ENCODE peak calls at places on chromosome 14, in four cellular contexts. V is neural progenitor cell, S is stomach, K is neuronal stem cell. D is an unnamed sample.

GRCh38 chr14:71328183-71328582 is 420.9 kb downstream of the PCNX1 start:
- DNase-seq in V (no peak), S (no peak), K (no peak), D (no peak)

GRCh38 chr14:106844608-106845285 is 1318.4 kb downstream of the TMEM121 start:
- DNase-seq in V (no peak), S (peak; percentile 64), K (no peak), D (peak; percentile 11)

GRCh38 chr14:91116913-91117588 is 3.2 kb downstream of the DGLUCY start:
- DNase-seq in V (no peak), S (no peak), K (no peak), D (no peak)

GRCh38 chr14:36863271-36863670 is 201.6 kb downstream of the PAX9 start:
- DNase-seq in V (no peak), S (no peak), K (no peak), D (no peak)

GRCh38 chr14:20732950-20733650 is 12.6 kb upstream of the EDDM3A start:
- DNase-seq in V (no peak), S (no peak), K (no peak), D (no peak)

GRCh38 chr14:76977793-76978730 is 50.4 kb downstream of the IRF2BPL start:
- DNase-seq in V (no peak), S (peak; percentile 41), K (no peak), D (peak; percentile 77)

GRCh38 chr14:28382460-28383220 is 383.9 kb upstream of the FOXG1 start:
- DNase-seq in V (no peak), S (no peak), K (no peak), D (no peak)

GRCh38 chr14:91405241-91405721 is 12.3 kb downstream of the CCDC88C start:
- DNase-seq in V (no peak), S (no peak), K (no peak), D (no peak)

GRCh38 chr14:77306406-77307098 is 14.1 kb downstream of the POMT2 start:
- DNase-seq in V (peak; percentile 34), S (no peak), K (no peak), D (no peak)

GRCh38 chr14:104087981-104088850 is 2.7 kb downstream of the ASPG start:
- DNase-seq in V (no peak), S (peak; percentile 61), K (no peak), D (no peak)

GRCh38 chr14:81562818-81563217 is 29.2 kb upstream of the SEL1L start:
- DNase-seq in V (no peak), S (no peak), K (no peak), D (no peak)

GRCh38 chr14:49857427-49858003 is 4.9 kb upstream of the NEMF start:
- DNase-seq in V (no peak), S (no peak), K (no peak), D (no peak)

GRCh38 chr14:91901449-91902250 is 34.3 kb upstream of the TC2N start:
- DNase-seq in V (no peak), S (peak; percentile 49), K (no peak), D (no peak)

GRCh38 chr14:55436530-55436929 is 3.9 kb downstream of the TBPL2 start:
- DNase-seq in V (no peak), S (no peak), K (no peak), D (no peak)

GRCh38 chr14:98160901-98161300 is 1111.1 kb downstream of the BCL11B start:
- DNase-seq in V (no peak), S (no peak), K (no peak), D (no peak)

GRCh38 chr14:64218344-64219240 is 75.6 kb downstream of the ESR2 start:
- DNase-seq in V (no peak), S (peak; percentile 78), K (no peak), D (no peak)

GRCh38 chr14:86654558-86655184 is 1124.7 kb downstream of the FLRT2 start:
- DNase-seq in V (peak; percentile 81), S (peak; percentile 80), K (peak; percentile 51), D (peak; percentile 54)

GRCh38 chr14:103401223-103402214 is 16.3 kb downstream of the MARK3 start:
- DNase-seq in V (peak; percentile 32), S (no peak), K (no peak), D (no peak)

GRCh38 chr14:61530296-61530695 is 165.0 kb upstream of the HIF1A start:
- DNase-seq in V (no peak), S (no peak), K (no peak), D (no peak)

GRCh38 chr14:61531741-61532505 is 163.4 kb upstream of the HIF1A start:
- DNase-seq in V (no peak), S (peak; percentile 57), K (no peak), D (no peak)

GRCh38 chr14:61532818-61533217 is 162.5 kb upstream of the HIF1A start:
- DNase-seq in V (no peak), S (no peak), K (no peak), D (no peak)

GRCh38 chr14:61528591-61529021 is 166.7 kb upstream of the HIF1A start:
- DNase-seq in V (no peak), S (no peak), K (no peak), D (no peak)

GRCh38 chr14:61530896-61531295 is 164.4 kb upstream of the HIF1A start:
- DNase-seq in V (no peak), S (peak; percentile 54), K (no peak), D (no peak)
- H3K4me1 ChIP-seq in V (no peaks in the 10 kb centered on the region), S (peaks cover 49% of the 10 kb centered on the region), K (peaks cover 5% of the 10 kb centered on the region), D (peaks cover 23% of the 10 kb centered on the region)

DNA sequence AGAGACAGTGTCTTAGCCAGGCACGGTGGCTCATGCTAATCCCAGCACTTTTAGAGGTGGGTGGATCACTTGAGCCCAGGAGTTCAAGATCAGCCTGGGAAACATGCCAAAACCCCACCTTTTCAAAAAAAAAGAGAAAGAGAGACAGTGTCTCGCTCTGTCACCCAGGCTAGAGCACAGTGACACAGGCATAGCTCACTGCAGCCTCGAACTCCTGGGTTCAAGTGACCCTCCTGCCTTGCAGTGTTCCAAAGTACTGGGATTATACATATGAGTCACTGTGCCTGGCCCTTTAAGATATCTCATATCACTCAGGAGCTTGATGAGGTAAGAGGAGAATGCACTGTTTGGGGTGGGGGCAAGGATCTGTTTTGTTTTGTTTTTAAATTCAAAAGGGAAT is 48.1 kb upstream of the LTBP2 start:
- DNase-seq in V (no peak), S (no peak), K (no peak), D (peak; percentile 23)
- H3K36me3 ChIP-seq in V (no peaks in the 10 kb centered on the region), S (peaks cover 44% of the 10 kb centered on the region), K (peaks cover 77% of the 10 kb centered on the region), D (peaks cover 27% of the 10 kb centered on the region)

GRCh38 chr14:75440733-75441474 is 13.1 kb downstream of the JDP2 start:
- DNase-seq in V (no peak), S (peak; percentile 53), K (no peak), D (peak; percentile 69)
- H3K4me1 ChIP-seq in V (peaks cover 6% of the 10 kb centered on the region), S (peaks cover 56% of the 10 kb centered on the region), K (peaks cover 4% of the 10 kb centered on the region), D (peaks cover 39% of the 10 kb centered on the region)

GRCh38 chr14:88030892-88031291 is 26.0 kb downstream of the GPR65 start:
- DNase-seq in V (no peak), S (no peak), K (no peak), D (no peak)
- H3K36me3 ChIP-seq in V (no peaks in the 10 kb centered on the region), S (no peaks in the 10 kb centered on the region), K (no peaks in the 10 kb centered on the region), D (no peaks in the 10 kb centered on the region)

DNA sequence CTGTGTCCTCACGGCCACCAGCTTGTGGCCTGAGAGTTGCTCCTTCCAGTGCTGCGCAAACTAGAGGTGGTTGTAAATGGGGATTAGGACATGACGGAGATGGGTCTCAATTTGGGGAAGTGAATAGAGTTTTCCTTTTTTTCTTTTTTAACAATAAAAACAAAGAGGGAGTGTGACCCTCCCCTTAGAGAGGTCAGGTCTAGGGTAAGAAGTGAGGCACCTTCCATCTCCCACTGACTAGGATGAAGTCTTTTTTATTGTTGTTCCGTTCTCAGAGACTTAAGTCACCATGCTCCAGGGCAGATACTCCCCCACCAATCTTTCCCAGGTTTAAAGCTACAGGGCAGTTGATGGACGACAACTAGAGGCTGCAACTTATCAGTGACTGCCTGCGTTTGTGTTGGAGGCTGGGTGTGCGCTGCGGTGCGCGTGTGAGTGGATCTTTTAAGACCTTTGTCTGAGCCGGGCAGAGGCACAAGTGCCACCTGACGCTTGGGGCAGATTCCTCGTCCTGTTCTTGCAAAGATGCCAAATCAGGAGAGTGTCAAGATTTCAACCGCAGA is 2.1 kb upstream of the GSC start:
- DNase-seq in V (peak; percentile 56), S (no peak), K (no peak), D (no peak)
- H3K4me1 ChIP-seq in V (peaks cover 77% of the 10 kb centered on the region), S (peaks cover 69% of the 10 kb centered on the region), K (peaks cover 49% of the 10 kb centered on the region), D (peaks cover 24% of the 10 kb centered on the region)

DNA sequence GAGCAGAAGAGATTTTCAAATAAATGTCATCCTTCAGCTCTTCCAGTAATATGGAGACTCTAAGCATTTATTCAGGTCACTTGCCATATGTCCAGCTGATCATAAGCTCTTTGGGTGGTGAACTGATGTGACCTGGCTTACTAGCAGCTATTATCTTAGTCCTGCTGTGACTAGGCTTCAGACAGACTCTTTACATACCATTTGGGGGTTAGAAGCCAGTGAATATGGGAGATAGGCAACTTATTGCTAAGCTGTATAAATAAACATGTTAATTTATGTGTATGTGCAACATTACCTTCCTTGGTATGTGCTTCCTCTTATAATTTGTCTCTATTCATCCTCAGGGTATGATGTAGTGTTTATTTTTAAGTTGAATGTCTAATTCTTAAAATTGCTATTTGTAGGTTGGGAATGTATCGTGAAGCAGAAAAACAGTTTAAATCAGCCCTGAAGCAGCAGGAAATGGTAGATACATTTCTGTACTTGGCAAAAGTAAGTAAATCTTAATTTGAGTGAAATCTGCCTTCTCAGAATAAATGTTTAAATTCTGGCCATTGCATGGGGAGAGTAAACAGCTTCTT is 32.4 kb downstream of the TTC8 start:
- DNase-seq in V (no peak), S (no peak), K (no peak), D (no peak)
- H3K36me3 ChIP-seq in V (peaks cover 6% of the 10 kb centered on the region), S (peaks cover 53% of the 10 kb centered on the region), K (peaks cover 67% of the 10 kb centered on the region), D (peaks cover 7% of the 10 kb centered on the region)

GRCh38 chr14:99822166-99822527 is 28.9 kb downstream of the EML1 start:
- DNase-seq in V (no peak), S (no peak), K (no peak), D (no peak)

GRCh38 chr14:99822800-99823455 is 29.7 kb downstream of the EML1 start:
- DNase-seq in V (no peak), S (no peak), K (no peak), D (no peak)

GRCh38 chr14:99819514-99819913 is 26.3 kb downstream of the EML1 start:
- DNase-seq in V (peak; percentile 62), S (no peak), K (no peak), D (no peak)

GRCh38 chr14:99820702-99821331 is 27.6 kb downstream of the EML1 start:
- DNase-seq in V (no peak), S (no peak), K (no peak), D (peak; percentile 96)

GRCh38 chr14:99821519-99822165 is 28.4 kb downstream of the EML1 start:
- DNase-seq in V (no peak), S (no peak), K (no peak), D (peak; percentile 18)
- H3K4me1 ChIP-seq in V (peaks cover 20% of the 10 kb centered on the region), S (peaks cover 9% of the 10 kb centered on the region), K (peaks cover 6% of the 10 kb centered on the region), D (peaks cover 46% of the 10 kb centered on the region)

GRCh38 chr14:30582376-30582775 is 23.4 kb downstream of the G2E3 start:
- DNase-seq in V (no peak), S (no peak), K (no peak), D (no peak)

GRCh38 chr14:30588873-30589272 is 29.9 kb downstream of the G2E3 start:
- DNase-seq in V (no peak), S (no peak), K (no peak), D (no peak)

GRCh38 chr14:30585204-30585603 is 26.2 kb downstream of the G2E3 start:
- DNase-seq in V (no peak), S (no peak), K (no peak), D (no peak)

GRCh38 chr14:30584058-30584630 is 25.2 kb downstream of the G2E3 start:
- DNase-seq in V (no peak), S (no peak), K (no peak), D (no peak)

DNA sequence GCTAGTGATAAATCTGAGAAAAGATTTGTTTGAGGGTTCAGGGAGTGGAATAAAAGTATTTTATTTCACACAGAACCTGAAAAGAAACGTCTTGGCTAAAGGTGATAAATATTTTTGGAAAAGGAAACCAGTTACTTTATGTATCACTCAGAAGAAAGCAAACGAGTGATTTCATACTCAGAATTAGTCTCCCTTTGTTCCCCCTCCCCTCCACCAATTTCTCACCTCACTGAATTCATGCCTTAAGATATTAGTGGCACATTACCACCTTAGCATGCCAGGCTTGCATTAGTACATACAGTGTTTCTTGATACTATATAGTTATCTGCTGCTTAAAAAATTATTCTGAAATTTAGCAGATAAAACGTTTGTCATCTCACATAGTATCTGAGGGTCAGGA is 28.2 kb downstream of the G2E3 start:
- DNase-seq in V (no peak), S (no peak), K (no peak), D (no peak)
- H3K36me3 ChIP-seq in V (peaks cover 34% of the 10 kb centered on the region), S (peaks cover 26% of the 10 kb centered on the region), K (peaks cover 86% of the 10 kb centered on the region), D (no peaks in the 10 kb centered on the region)